ENCODE peak calls at places on chromosomes 7 and 10, in eight cellular contexts. One of them, this sample, is unnamed.

GRCh38 chr7:38367301-38367700 is 93.9 kb upstream of the TARP start:
- DNase-seq in GM03348: no peak
- DNase-seq in HCT116: no peak
- DNase-seq in hepatic stellate cell: no peak
- DNase-seq in hypothalamus: no peak
- DNase-seq in GM04504: no peak
- DNase-seq in naive B cell: no peak
- DNase-seq in anterior cingulate cortex: no peak
- DNase-seq in this sample: no peak

GRCh38 chr7:79329464-79329863 is 124.0 kb downstream of the MAGI2 start:
- DNase-seq in naive B cell: no peak
- DNase-seq in GM04504: no peak
- DNase-seq in GM03348: no peak
- DNase-seq in hepatic stellate cell: no peak
- DNase-seq in hypothalamus: no peak
- DNase-seq in anterior cingulate cortex: no peak
- DNase-seq in HCT116: no peak
- DNase-seq in this sample: no peak

GRCh38 chr10:88107698-88108097 is 244.3 kb downstream of the PTEN start:
- DNase-seq in HCT116: no peak
- DNase-seq in hypothalamus: no peak
- DNase-seq in anterior cingulate cortex: no peak
- DNase-seq in hepatic stellate cell: no peak
- DNase-seq in naive B cell: no peak
- DNase-seq in GM04504: no peak
- DNase-seq in GM03348: no peak
- DNase-seq in this sample: no peak

GRCh38 chr10:96306516-96306915 is 2.3 kb downstream of the DNTT start:
- DNase-seq in hypothalamus: peak
- DNase-seq in anterior cingulate cortex: no peak
- DNase-seq in GM04504: no peak
- DNase-seq in GM03348: no peak
- DNase-seq in hepatic stellate cell: no peak
- DNase-seq in naive B cell: peak
- DNase-seq in HCT116: no peak
- DNase-seq in this sample: peak

GRCh38 chr7:85191383-85191782 is 4.5 kb upstream of the SEMA3D start:
- DNase-seq in GM04504: no peak
- DNase-seq in GM03348: peak
- DNase-seq in hepatic stellate cell: peak
- DNase-seq in naive B cell: no peak
- DNase-seq in hypothalamus: no peak
- DNase-seq in anterior cingulate cortex: no peak
- DNase-seq in HCT116: peak
- DNase-seq in this sample: no peak

GRCh38 chr10:5788969-5789368 is 24.3 kb downstream of the GDI2 start:
- DNase-seq in hepatic stellate cell: no peak
- DNase-seq in GM04504: no peak
- DNase-seq in GM03348: no peak
- DNase-seq in hypothalamus: no peak
- DNase-seq in anterior cingulate cortex: no peak
- DNase-seq in HCT116: no peak
- DNase-seq in naive B cell: no peak
- DNase-seq in this sample: no peak

GRCh38 chr10:71927669-71928592 is 36.3 kb upstream of the CHST3 start:
- DNase-seq in anterior cingulate cortex: no peak
- DNase-seq in hypothalamus: no peak
- DNase-seq in hepatic stellate cell: no peak
- DNase-seq in naive B cell: no peak
- DNase-seq in GM03348: peak
- DNase-seq in HCT116: no peak
- DNase-seq in GM04504: peak
- DNase-seq in this sample: no peak

GRCh38 chr10:51405580-51406367 is 293.6 kb downstream of the CSTF2T start:
- DNase-seq in GM03348: no peak
- DNase-seq in anterior cingulate cortex: no peak
- DNase-seq in GM04504: no peak
- DNase-seq in naive B cell: no peak
- DNase-seq in hepatic stellate cell: no peak
- DNase-seq in hypothalamus: no peak
- DNase-seq in HCT116: no peak
- DNase-seq in this sample: no peak

GRCh38 chr7:18175801-18176450 is 148.3 kb upstream of the PRPS1L1 start:
- DNase-seq in HCT116: no peak
- DNase-seq in anterior cingulate cortex: no peak
- DNase-seq in naive B cell: no peak
- DNase-seq in hypothalamus: no peak
- DNase-seq in hepatic stellate cell: no peak
- DNase-seq in GM03348: peak
- DNase-seq in GM04504: no peak
- DNase-seq in this sample: no peak

GRCh38 chr10:8404721-8405120 is 350.2 kb downstream of the GATA3 start:
- DNase-seq in GM04504: no peak
- DNase-seq in GM03348: no peak
- DNase-seq in naive B cell: peak
- DNase-seq in anterior cingulate cortex: no peak
- DNase-seq in HCT116: no peak
- DNase-seq in hepatic stellate cell: no peak
- DNase-seq in hypothalamus: no peak
- DNase-seq in this sample: no peak

GRCh38 chr10:133400624-133401424 is 6.9 kb downstream of the MTG1 start:
- DNase-seq in naive B cell: no peak
- DNase-seq in HCT116: no peak
- DNase-seq in hepatic stellate cell: no peak
- DNase-seq in hypothalamus: no peak
- DNase-seq in GM04504: no peak
- DNase-seq in GM03348: no peak
- DNase-seq in anterior cingulate cortex: no peak
- DNase-seq in this sample: no peak

GRCh38 chr7:141558544-141559183 is 7.5 kb downstream of the AGK start:
- DNase-seq in HCT116: no peak
- DNase-seq in anterior cingulate cortex: no peak
- DNase-seq in hypothalamus: no peak
- DNase-seq in hepatic stellate cell: no peak
- DNase-seq in GM03348: no peak
- DNase-seq in GM04504: no peak
- DNase-seq in naive B cell: no peak
- DNase-seq in this sample: no peak

GRCh38 chr10:76023007-76023406 is 591.6 kb downstream of the LRMDA start:
- DNase-seq in hypothalamus: no peak
- DNase-seq in GM04504: no peak
- DNase-seq in HCT116: no peak
- DNase-seq in anterior cingulate cortex: no peak
- DNase-seq in naive B cell: no peak
- DNase-seq in GM03348: no peak
- DNase-seq in hepatic stellate cell: no peak
- DNase-seq in this sample: no peak

GRCh38 chr10:314871-315270 is 179.6 kb downstream of the ZMYND11 start:
- DNase-seq in hepatic stellate cell: no peak
- DNase-seq in naive B cell: no peak
- DNase-seq in anterior cingulate cortex: no peak
- DNase-seq in GM03348: no peak
- DNase-seq in GM04504: no peak
- DNase-seq in HCT116: no peak
- DNase-seq in hypothalamus: no peak
- DNase-seq in this sample: no peak

GRCh38 chr10:11527700-11528255 is 83.7 kb downstream of the USP6NL start:
- DNase-seq in anterior cingulate cortex: no peak
- DNase-seq in hepatic stellate cell: no peak
- DNase-seq in GM03348: no peak
- DNase-seq in naive B cell: no peak
- DNase-seq in GM04504: no peak
- DNase-seq in hypothalamus: no peak
- DNase-seq in HCT116: no peak
- DNase-seq in this sample: no peak

GRCh38 chr7:29812185-29812876 is 6.0 kb downstream of the WIPF3 start:
- DNase-seq in anterior cingulate cortex: no peak
- DNase-seq in GM03348: no peak
- DNase-seq in hepatic stellate cell: no peak
- DNase-seq in hypothalamus: no peak
- DNase-seq in GM04504: no peak
- DNase-seq in HCT116: no peak
- DNase-seq in naive B cell: no peak
- DNase-seq in this sample: no peak

GRCh38 chr10:118670472-118671124 is 75.2 kb upstream of the PRLHR start:
- DNase-seq in naive B cell: no peak
- DNase-seq in hypothalamus: peak
- DNase-seq in HCT116: no peak
- DNase-seq in GM04504: no peak
- DNase-seq in hepatic stellate cell: no peak
- DNase-seq in anterior cingulate cortex: no peak
- DNase-seq in GM03348: no peak
- DNase-seq in this sample: no peak

GRCh38 chr7:74480861-74481417 is 27.2 kb downstream of the GTF2IRD1 start:
- DNase-seq in GM03348: peak
- DNase-seq in GM04504: peak
- DNase-seq in hepatic stellate cell: no peak
- DNase-seq in anterior cingulate cortex: no peak
- DNase-seq in hypothalamus: no peak
- DNase-seq in HCT116: no peak
- DNase-seq in naive B cell: no peak
- DNase-seq in this sample: no peak

GRCh38 chr7:19116121-19117080 is 1.0 kb downstream of the TWIST1 start:
- DNase-seq in GM03348: no peak
- DNase-seq in anterior cingulate cortex: no peak
- DNase-seq in GM04504: no peak
- DNase-seq in HCT116: no peak
- DNase-seq in naive B cell: no peak
- DNase-seq in hepatic stellate cell: peak
- DNase-seq in hypothalamus: no peak
- DNase-seq in this sample: no peak

GRCh38 chr10:4698075-4698474 is 127.9 kb upstream of the AKR1E2 start:
- DNase-seq in GM04504: no peak
- DNase-seq in naive B cell: no peak
- DNase-seq in hepatic stellate cell: no peak
- DNase-seq in HCT116: no peak
- DNase-seq in anterior cingulate cortex: no peak
- DNase-seq in GM03348: peak
- DNase-seq in hypothalamus: no peak
- DNase-seq in this sample: no peak

GRCh38 chr7:142375710-142376313 is 118.0 kb upstream of the PRSS58 start:
- DNase-seq in hepatic stellate cell: no peak
- DNase-seq in GM03348: no peak
- DNase-seq in hypothalamus: no peak
- DNase-seq in HCT116: peak
- DNase-seq in naive B cell: no peak
- DNase-seq in anterior cingulate cortex: no peak
- DNase-seq in GM04504: no peak
- DNase-seq in this sample: no peak

GRCh38 chr7:151063212-151063561 is 3.8 kb downstream of the SLC4A2 start:
- DNase-seq in naive B cell: no peak
- DNase-seq in GM03348: no peak
- DNase-seq in hepatic stellate cell: no peak
- DNase-seq in hypothalamus: no peak
- DNase-seq in HCT116: no peak
- DNase-seq in GM04504: no peak
- DNase-seq in anterior cingulate cortex: no peak
- DNase-seq in this sample: no peak

GRCh38 chr10:24617771-24618396 is 105.8 kb downstream of the ARHGAP21 start:
- DNase-seq in naive B cell: peak
- DNase-seq in HCT116: peak
- DNase-seq in GM03348: peak
- DNase-seq in hypothalamus: peak
- DNase-seq in hepatic stellate cell: no peak
- DNase-seq in anterior cingulate cortex: no peak
- DNase-seq in GM04504: no peak
- DNase-seq in this sample: no peak

GRCh38 chr7:92590711-92591310 is 621 bp upstream of the FAM133B start:
- DNase-seq in HCT116: no peak
- DNase-seq in anterior cingulate cortex: no peak
- DNase-seq in naive B cell: no peak
- DNase-seq in GM03348: no peak
- DNase-seq in hepatic stellate cell: no peak
- DNase-seq in GM04504: no peak
- DNase-seq in hypothalamus: no peak
- DNase-seq in this sample: no peak

GRCh38 chr7:27339478-27339877 is 96.9 kb downstream of the EVX1 start:
- DNase-seq in hepatic stellate cell: no peak
- DNase-seq in GM04504: no peak
- DNase-seq in GM03348: no peak
- DNase-seq in anterior cingulate cortex: no peak
- DNase-seq in HCT116: no peak
- DNase-seq in hypothalamus: no peak
- DNase-seq in naive B cell: no peak
- DNase-seq in this sample: no peak

GRCh38 chr7:156184164-156184563 is 371.9 kb upstream of the SHH start:
- DNase-seq in HCT116: no peak
- DNase-seq in naive B cell: no peak
- DNase-seq in GM04504: no peak
- DNase-seq in GM03348: no peak
- DNase-seq in anterior cingulate cortex: no peak
- DNase-seq in hypothalamus: no peak
- DNase-seq in hepatic stellate cell: no peak
- DNase-seq in this sample: no peak

GRCh38 chr7:116433246-116433645 is 66.3 kb upstream of the CAV2 start:
- DNase-seq in naive B cell: no peak
- DNase-seq in GM04504: no peak
- DNase-seq in GM03348: peak
- DNase-seq in HCT116: no peak
- DNase-seq in anterior cingulate cortex: no peak
- DNase-seq in hypothalamus: no peak
- DNase-seq in hepatic stellate cell: no peak
- DNase-seq in this sample: no peak

GRCh38 chr7:5384618-5385017 is 39.0 kb downstream of the TNRC18 start:
- DNase-seq in anterior cingulate cortex: no peak
- DNase-seq in HCT116: no peak
- DNase-seq in GM04504: no peak
- DNase-seq in hepatic stellate cell: no peak
- DNase-seq in GM03348: no peak
- DNase-seq in naive B cell: no peak
- DNase-seq in hypothalamus: no peak
- DNase-seq in this sample: no peak

GRCh38 chr10:128268015-128268722 is 141.9 kb upstream of the MKI67 start:
- DNase-seq in GM04504: no peak
- DNase-seq in anterior cingulate cortex: no peak
- DNase-seq in GM03348: peak
- DNase-seq in HCT116: peak
- DNase-seq in hepatic stellate cell: no peak
- DNase-seq in hypothalamus: peak
- DNase-seq in naive B cell: no peak
- DNase-seq in this sample: no peak

GRCh38 chr10:103448751-103449150 is 3.4 kb downstream of the CALHM2 start:
- DNase-seq in anterior cingulate cortex: no peak
- DNase-seq in HCT116: no peak
- DNase-seq in GM04504: peak
- DNase-seq in hepatic stellate cell: peak
- DNase-seq in hypothalamus: no peak
- DNase-seq in GM03348: peak
- DNase-seq in naive B cell: no peak
- DNase-seq in this sample: no peak

GRCh38 chr10:77603529-77603927 is 34.1 kb downstream of the KCNMA1 start:
- DNase-seq in hepatic stellate cell: no peak
- DNase-seq in hypothalamus: no peak
- DNase-seq in anterior cingulate cortex: no peak
- DNase-seq in GM04504: no peak
- DNase-seq in HCT116: no peak
- DNase-seq in GM03348: no peak
- DNase-seq in naive B cell: no peak
- DNase-seq in this sample: no peak

GRCh38 chr10:26780106-26780792 is 80.5 kb downstream of the ABI1 start:
- DNase-seq in anterior cingulate cortex: no peak
- DNase-seq in GM03348: no peak
- DNase-seq in GM04504: no peak
- DNase-seq in naive B cell: no peak
- DNase-seq in hypothalamus: no peak
- DNase-seq in HCT116: no peak
- DNase-seq in hepatic stellate cell: no peak
- DNase-seq in this sample: no peak

GRCh38 chr7:112414855-112415490 is 35.3 kb upstream of the IFRD1 start:
- DNase-seq in HCT116: peak
- DNase-seq in GM03348: peak
- DNase-seq in anterior cingulate cortex: no peak
- DNase-seq in naive B cell: no peak
- DNase-seq in GM04504: no peak
- DNase-seq in hepatic stellate cell: peak
- DNase-seq in hypothalamus: no peak
- DNase-seq in this sample: no peak

GRCh38 chr10:115895196-115895595 is 377.8 kb downstream of the GFRA1 start:
- DNase-seq in anterior cingulate cortex: no peak
- DNase-seq in hepatic stellate cell: no peak
- DNase-seq in GM04504: no peak
- DNase-seq in GM03348: no peak
- DNase-seq in HCT116: no peak
- DNase-seq in naive B cell: no peak
- DNase-seq in hypothalamus: no peak
- DNase-seq in this sample: no peak

This sample was measured in occipital lobe.